ENCODE peak calls at places on chromosome 16, in five cellular contexts. W, D, Y, X and F are unnamed samples.

GRCh38 chr16:11824362-11824761 is 27.0 kb downstream of the RSL1D1 start:
- DNase-seq in W (peak), D (peak), Y (no peak), X (peak), F (no peak)

GRCh38 chr16:69325784-69326171 is 4.6 kb downstream of the PDF start:
- DNase-seq in X (no peak), Y (no peak), D (no peak), W (no peak), F (no peak)

GRCh38 chr16:2339521-2340484 is 725 bp downstream of the ABCA3 start:
- DNase-seq in Y (no peak), W (peak), D (peak), X (peak), F (no peak)

GRCh38 chr16:83300326-83300725 is 507.5 kb upstream of the HSBP1 start:
- DNase-seq in X (no peak), Y (no peak), D (no peak), W (no peak), F (no peak)

GRCh38 chr16:17273142-17273561 is 197.6 kb downstream of the XYLT1 start:
- DNase-seq in Y (no peak), X (peak), D (peak), W (no peak), F (peak)

GRCh38 chr16:27611340-27611739 is 61.4 kb downstream of the KATNIP start:
- DNase-seq in X (no peak), D (no peak), W (no peak), Y (no peak), F (no peak)

GRCh38 chr16:3060339-3061127 is 4.9 kb upstream of the IL32 start:
- DNase-seq in Y (no peak), D (no peak), X (no peak), W (no peak), F (no peak)

GRCh38 chr16:75486014-75486404 is 9.2 kb downstream of the CHST6 start:
- DNase-seq in W (no peak), Y (no peak), X (no peak), D (no peak), F (no peak)

GRCh38 chr16:69448470-69449193 is 24.2 kb downstream of the CYB5B start:
- DNase-seq in D (peak), W (no peak), Y (peak), X (peak), F (no peak)

GRCh38 chr16:71883849-71884638 is at the start of gene ZNF821:
- DNase-seq in Y (peak), X (peak), W (peak), D (peak), F (peak)

GRCh38 chr16:54407596-54407995 is 121.0 kb upstream of the IRX3 start:
- DNase-seq in Y (no peak), X (peak), W (no peak), D (peak), F (no peak)

GRCh38 chr16:22055881-22056280 is 36.5 kb upstream of the VWA3A start:
- DNase-seq in Y (peak), D (no peak), X (no peak), W (no peak), F (no peak)

GRCh38 chr16:760498-761343 is at the start of gene MSLN:
- DNase-seq in Y (no peak), W (no peak), D (no peak), X (no peak), F (no peak)